ENCODE peak calls at places on chromosomes 3 and 15, in five cellular contexts. O is RWPE1, N is GM12865, W is iris pigment epithelial cell, H is NCI-H1417. G is an unnamed sample.

GRCh38 chr3:9397911-9398714 is 698 bp downstream of the SETD5 start:
- DNase-seq in O (no peak), N (peak; percentile 46), W (peak; percentile 35), H (peak; percentile 77), G (peak; percentile 47)

GRCh38 chr3:90092994-90093393 is 985.6 kb downstream of the EPHA3 start:
- DNase-seq in O (peak; percentile 8), N (peak; percentile 3), W (peak; percentile 6), H (peak; percentile 67), G (no peak)

GRCh38 chr15:74315626-74316025 is 51.8 kb downstream of the CYP11A1 start:
- DNase-seq in O (no peak), N (peak; percentile 86), W (no peak), H (no peak), G (no peak)

GRCh38 chr15:74317820-74318375 is 49.5 kb downstream of the CYP11A1 start:
- DNase-seq in O (no peak), N (no peak), W (peak; percentile 62), H (peak; percentile 93), G (peak; percentile 81)

GRCh38 chr3:76497636-76498035 is 542.3 kb upstream of the ROBO2 start:
- DNase-seq in O (peak; percentile 22), N (no peak), W (peak; percentile 53), H (no peak), G (no peak)

GRCh38 chr3:66376568-66376967 is 124.3 kb downstream of the LRIG1 start:
- DNase-seq in O (peak; percentile 41), N (no peak), W (peak; percentile 93), H (no peak), G (no peak)

GRCh38 chr15:20349774-20350498 is 191.7 kb downstream of the GOLGA6L6 start:
- DNase-seq in O (no peak), N (no peak), W (no peak), H (no peak), G (no peak)

GRCh38 chr3:12797124-12797891 is 828 bp downstream of the CAND2 start:
- DNase-seq in O (no peak), N (no peak), W (no peak), H (no peak), G (no peak)

GRCh38 chr3:128100126-128100525 is 23.5 kb downstream of the RUVBL1 start:
- DNase-seq in O (no peak), N (no peak), W (no peak), H (no peak), G (no peak)